ENCODE peak calls at places on chromosomes 3 and 15, in ten cellular contexts. M is activated CD4-positive, alpha-beta T cell treated with anti-CD3 and anti-CD28 coated beads for 48 hours; W is stimulated activated CD4-positive, alpha-beta T cell treated with anti-CD3 and anti-CD28 coated beads, Interleukin-12 subunit alpha, Interleukin-12 subunit beta, amount 100 ng/mL, for 48 hours; I is kidney tubule cell; J is effector CD4-positive, alpha-beta T cell; S is NAMALWA; Z is neural crest cell; D is iris pigment epithelial cell; Y is NCI-H146; C is stimulated activated CD8-positive, alpha-beta memory T cell treated with anti-CD3 and anti-CD28 coated beads, Interleukin-15, amount 100 ng/mL, for 48 hours. F is an unnamed sample.

GRCh38 chr3:68878322-68878721 is 54.0 kb downstream of the TAFA4 start:
- DNase-seq in M (no peak), W (no peak), I (peak), J (no peak), S (peak), Z (peak), D (peak), Y (peak), C (no peak), F (no peak)

GRCh38 chr3:27521179-27521871 is 37.1 kb upstream of the SLC4A7 start:
- DNase-seq in M (no peak), W (no peak), I (peak), J (no peak), S (no peak), Z (no peak), D (peak), Y (no peak), C (no peak), F (no peak)

GRCh38 chr3:46660543-46661523 is 32.6 kb downstream of the ALS2CL start:
- DNase-seq in M (no peak), W (no peak), I (no peak), J (no peak), S (no peak), Z (no peak), D (no peak), Y (peak), C (no peak), F (no peak)

GRCh38 chr15:99409097-99409473 is 156.7 kb upstream of the MEF2A start:
- DNase-seq in M (no peak), W (no peak), I (peak), J (no peak), S (peak), Z (no peak), D (peak), Y (peak), C (no peak), F (no peak)

GRCh38 chr15:73305331-73306211 is 63.2 kb downstream of the HCN4 start:
- DNase-seq in M (peak), W (no peak), I (peak), J (no peak), S (peak), Z (peak), D (peak), Y (peak), C (no peak), F (no peak)

GRCh38 chr3:190701096-190701532 is 161.4 kb downstream of the GMNC start:
- DNase-seq in M (peak), W (no peak), I (peak), J (no peak), S (peak), Z (no peak), D (peak), Y (peak), C (no peak), F (no peak)

GRCh38 chr3:142117052-142117451 is 32.3 kb downstream of the TFDP2 start:
- DNase-seq in M (no peak), W (no peak), I (peak), J (no peak), S (no peak), Z (no peak), D (peak), Y (peak), C (no peak), F (no peak)

GRCh38 chr3:184540777-184541681 is 20.6 kb upstream of the EPHB3 start:
- DNase-seq in M (peak), W (peak), I (peak), J (peak), S (peak), Z (no peak), D (peak), Y (peak), C (peak), F (no peak)

GRCh38 chr15:69957175-69957574 is 140.5 kb downstream of the TLE3 start:
- DNase-seq in M (no peak), W (no peak), I (no peak), J (no peak), S (no peak), Z (no peak), D (peak), Y (no peak), C (no peak), F (no peak)

GRCh38 chr3:40803311-40803710 is 278.6 kb downstream of the ZNF621 start:
- DNase-seq in M (no peak), W (no peak), I (no peak), J (no peak), S (no peak), Z (no peak), D (no peak), Y (no peak), C (no peak), F (no peak)

GRCh38 chr3:49671291-49672288 is 2.6 kb upstream of the APEH start:
- DNase-seq in M (peak), W (peak), I (peak), J (peak), S (peak), Z (peak), D (peak), Y (no peak), C (peak), F (peak)

GRCh38 chr3:62655319-62656063 is 219.7 kb downstream of the CADPS start:
- DNase-seq in M (no peak), W (no peak), I (no peak), J (no peak), S (no peak), Z (no peak), D (no peak), Y (no peak), C (no peak), F (no peak)

GRCh38 chr3:35522450-35522849 is 116.9 kb upstream of the ARPP21 start:
- DNase-seq in M (no peak), W (no peak), I (no peak), J (no peak), S (peak), Z (no peak), D (no peak), Y (no peak), C (no peak), F (no peak)

GRCh38 chr3:4551826-4552442 is 58.8 kb downstream of the ITPR1 start:
- DNase-seq in M (no peak), W (no peak), I (peak), J (no peak), S (no peak), Z (no peak), D (no peak), Y (no peak), C (no peak), F (no peak)

F was measured in GM12878.